ENCODE peak calls at places on chromosomes 13 and 19, in eight cellular contexts. One of them, this sample, is unnamed.

GRCh38 chr13:30446122-30446500 is 19.6 kb downstream of the HMGB1 start:
- DNase-seq in activated gamma-delta T cell treated with anti-CD3 and anti-CD28 coated beads, Interleukin-2, amount 50 U/mL, for 16 hours: no peak
- DNase-seq in AG08395: peak; percentile 7
- DNase-seq in astrocyte of the cerebellum: no peak
- DNase-seq in heart left ventricle: no peak
- DNase-seq in RPMI8226: no peak
- DNase-seq in HFF-Myc: no peak
- DNase-seq in LoVo: no peak
- DNase-seq in this sample: no peak

GRCh38 chr13:30881191-30881651 is 24.9 kb upstream of the MEDAG start:
- DNase-seq in activated gamma-delta T cell treated with anti-CD3 and anti-CD28 coated beads, Interleukin-2, amount 50 U/mL, for 16 hours: no peak
- DNase-seq in astrocyte of the cerebellum: peak; percentile 63
- DNase-seq in AG08395: no peak
- DNase-seq in HFF-Myc: no peak
- DNase-seq in LoVo: no peak
- DNase-seq in heart left ventricle: no peak
- DNase-seq in RPMI8226: no peak
- DNase-seq in this sample: no peak

GRCh38 chr13:100365678-100366077 is 222.9 kb downstream of the GGACT start:
- DNase-seq in HFF-Myc: no peak
- DNase-seq in heart left ventricle: no peak
- DNase-seq in astrocyte of the cerebellum: no peak
- DNase-seq in RPMI8226: no peak
- DNase-seq in AG08395: no peak
- DNase-seq in LoVo: no peak
- DNase-seq in activated gamma-delta T cell treated with anti-CD3 and anti-CD28 coated beads, Interleukin-2, amount 50 U/mL, for 16 hours: no peak
- DNase-seq in this sample: no peak

GRCh38 chr19:1767464-1767933 is 14.2 kb downstream of the ONECUT3 start:
- DNase-seq in RPMI8226: peak; percentile 38
- DNase-seq in heart left ventricle: no peak
- DNase-seq in activated gamma-delta T cell treated with anti-CD3 and anti-CD28 coated beads, Interleukin-2, amount 50 U/mL, for 16 hours: peak; percentile 43
- DNase-seq in HFF-Myc: no peak
- DNase-seq in AG08395: peak; percentile 82
- DNase-seq in LoVo: peak; percentile 31
- DNase-seq in astrocyte of the cerebellum: no peak
- DNase-seq in this sample: no peak

GRCh38 chr19:31256601-31256990 is 92.6 kb downstream of the TSHZ3 start:
- DNase-seq in HFF-Myc: no peak
- DNase-seq in activated gamma-delta T cell treated with anti-CD3 and anti-CD28 coated beads, Interleukin-2, amount 50 U/mL, for 16 hours: no peak
- DNase-seq in LoVo: no peak
- DNase-seq in astrocyte of the cerebellum: no peak
- DNase-seq in heart left ventricle: no peak
- DNase-seq in AG08395: no peak
- DNase-seq in RPMI8226: no peak
- DNase-seq in this sample: no peak

GRCh38 chr19:399370-399769 is 9.6 kb downstream of the C2CD4C start:
- DNase-seq in AG08395: no peak
- DNase-seq in heart left ventricle: no peak
- DNase-seq in HFF-Myc: no peak
- DNase-seq in LoVo: no peak
- DNase-seq in RPMI8226: no peak
- DNase-seq in astrocyte of the cerebellum: no peak
- DNase-seq in activated gamma-delta T cell treated with anti-CD3 and anti-CD28 coated beads, Interleukin-2, amount 50 U/mL, for 16 hours: no peak
- DNase-seq in this sample: no peak

GRCh38 chr13:51849145-51850101 is 4.4 kb upstream of the TMEM272 start:
- DNase-seq in LoVo: no peak
- DNase-seq in activated gamma-delta T cell treated with anti-CD3 and anti-CD28 coated beads, Interleukin-2, amount 50 U/mL, for 16 hours: no peak
- DNase-seq in heart left ventricle: no peak
- DNase-seq in HFF-Myc: no peak
- DNase-seq in RPMI8226: peak; percentile 20
- DNase-seq in astrocyte of the cerebellum: no peak
- DNase-seq in AG08395: peak; percentile 19
- DNase-seq in this sample: no peak

GRCh38 chr19:8517551-8518442 is 3.8 kb upstream of the ZNF414 start:
- DNase-seq in RPMI8226: no peak
- DNase-seq in HFF-Myc: no peak
- DNase-seq in astrocyte of the cerebellum: no peak
- DNase-seq in LoVo: no peak
- DNase-seq in activated gamma-delta T cell treated with anti-CD3 and anti-CD28 coated beads, Interleukin-2, amount 50 U/mL, for 16 hours: peak; percentile 32
- DNase-seq in heart left ventricle: no peak
- DNase-seq in AG08395: peak; percentile 39
- DNase-seq in this sample: no peak

GRCh38 chr19:55270172-55270942 is 9.6 kb downstream of the HSPBP1 start:
- DNase-seq in RPMI8226: no peak
- DNase-seq in heart left ventricle: no peak
- DNase-seq in HFF-Myc: no peak
- DNase-seq in astrocyte of the cerebellum: no peak
- DNase-seq in AG08395: no peak
- DNase-seq in LoVo: no peak
- DNase-seq in activated gamma-delta T cell treated with anti-CD3 and anti-CD28 coated beads, Interleukin-2, amount 50 U/mL, for 16 hours: no peak
- DNase-seq in this sample: no peak

GRCh38 chr13:76473552-76474134 is 412.6 kb downstream of the KCTD12 start:
- DNase-seq in RPMI8226: peak; percentile 73
- DNase-seq in astrocyte of the cerebellum: peak; percentile 75
- DNase-seq in activated gamma-delta T cell treated with anti-CD3 and anti-CD28 coated beads, Interleukin-2, amount 50 U/mL, for 16 hours: peak; percentile 46
- DNase-seq in AG08395: peak; percentile 73
- DNase-seq in LoVo: peak; percentile 73
- DNase-seq in HFF-Myc: peak; percentile 49
- DNase-seq in heart left ventricle: peak; percentile 73
- DNase-seq in this sample: peak; percentile 26

GRCh38 chr13:50078512-50079277 is 63.5 kb downstream of the KCNRG start:
- DNase-seq in HFF-Myc: no peak
- DNase-seq in heart left ventricle: no peak
- DNase-seq in LoVo: no peak
- DNase-seq in AG08395: no peak
- DNase-seq in RPMI8226: no peak
- DNase-seq in activated gamma-delta T cell treated with anti-CD3 and anti-CD28 coated beads, Interleukin-2, amount 50 U/mL, for 16 hours: no peak
- DNase-seq in astrocyte of the cerebellum: no peak
- DNase-seq in this sample: no peak

GRCh38 chr19:40279120-40279551 is 6.0 kb downstream of the AKT2 start:
- DNase-seq in heart left ventricle: peak; percentile 79
- DNase-seq in RPMI8226: no peak
- DNase-seq in LoVo: no peak
- DNase-seq in astrocyte of the cerebellum: no peak
- DNase-seq in activated gamma-delta T cell treated with anti-CD3 and anti-CD28 coated beads, Interleukin-2, amount 50 U/mL, for 16 hours: no peak
- DNase-seq in AG08395: peak; percentile 70
- DNase-seq in HFF-Myc: no peak
- DNase-seq in this sample: no peak

GRCh38 chr13:98143157-98143553 is 261 bp downstream of the FARP1 start:
- DNase-seq in astrocyte of the cerebellum: no peak
- DNase-seq in LoVo: no peak
- DNase-seq in heart left ventricle: peak; percentile 60
- DNase-seq in RPMI8226: no peak
- DNase-seq in HFF-Myc: no peak
- DNase-seq in activated gamma-delta T cell treated with anti-CD3 and anti-CD28 coated beads, Interleukin-2, amount 50 U/mL, for 16 hours: no peak
- DNase-seq in AG08395: no peak
- DNase-seq in this sample: no peak

GRCh38 chr13:24033527-24034302 is 126.8 kb upstream of the SPATA13 start:
- DNase-seq in AG08395: peak; percentile 64
- DNase-seq in HFF-Myc: peak; percentile 16
- DNase-seq in heart left ventricle: no peak
- DNase-seq in RPMI8226: no peak
- DNase-seq in LoVo: no peak
- DNase-seq in astrocyte of the cerebellum: peak; percentile 15
- DNase-seq in activated gamma-delta T cell treated with anti-CD3 and anti-CD28 coated beads, Interleukin-2, amount 50 U/mL, for 16 hours: no peak
- DNase-seq in this sample: no peak

GRCh38 chr13:25977216-25977615 is 74.6 kb downstream of the SHISA2 start:
- DNase-seq in activated gamma-delta T cell treated with anti-CD3 and anti-CD28 coated beads, Interleukin-2, amount 50 U/mL, for 16 hours: no peak
- DNase-seq in LoVo: no peak
- DNase-seq in RPMI8226: peak; percentile 4
- DNase-seq in AG08395: no peak
- DNase-seq in HFF-Myc: no peak
- DNase-seq in heart left ventricle: no peak
- DNase-seq in astrocyte of the cerebellum: no peak
- DNase-seq in this sample: peak; percentile 10

GRCh38 chr13:51921790-51922740 is 60.3 kb downstream of the CCDC70 start:
- DNase-seq in astrocyte of the cerebellum: no peak
- DNase-seq in RPMI8226: peak; percentile 33
- DNase-seq in HFF-Myc: no peak
- DNase-seq in activated gamma-delta T cell treated with anti-CD3 and anti-CD28 coated beads, Interleukin-2, amount 50 U/mL, for 16 hours: no peak
- DNase-seq in AG08395: no peak
- DNase-seq in LoVo: no peak
- DNase-seq in heart left ventricle: no peak
- DNase-seq in this sample: no peak

GRCh38 chr19:39871362-39871761 is 25.2 kb upstream of the FBL start:
- DNase-seq in LoVo: no peak
- DNase-seq in RPMI8226: no peak
- DNase-seq in HFF-Myc: no peak
- DNase-seq in activated gamma-delta T cell treated with anti-CD3 and anti-CD28 coated beads, Interleukin-2, amount 50 U/mL, for 16 hours: no peak
- DNase-seq in AG08395: no peak
- DNase-seq in heart left ventricle: no peak
- DNase-seq in astrocyte of the cerebellum: no peak
- DNase-seq in this sample: no peak

GRCh38 chr19:33686687-33687541 is 65.2 kb downstream of the CHST8 start:
- DNase-seq in activated gamma-delta T cell treated with anti-CD3 and anti-CD28 coated beads, Interleukin-2, amount 50 U/mL, for 16 hours: no peak
- DNase-seq in AG08395: no peak
- DNase-seq in heart left ventricle: no peak
- DNase-seq in RPMI8226: no peak
- DNase-seq in LoVo: no peak
- DNase-seq in astrocyte of the cerebellum: no peak
- DNase-seq in HFF-Myc: no peak
- DNase-seq in this sample: no peak

GRCh38 chr19:46124638-46125115 is at the start of gene IGFL3:
- DNase-seq in astrocyte of the cerebellum: peak; percentile 58
- DNase-seq in RPMI8226: no peak
- DNase-seq in LoVo: no peak
- DNase-seq in heart left ventricle: no peak
- DNase-seq in HFF-Myc: no peak
- DNase-seq in AG08395: no peak
- DNase-seq in activated gamma-delta T cell treated with anti-CD3 and anti-CD28 coated beads, Interleukin-2, amount 50 U/mL, for 16 hours: no peak
- DNase-seq in this sample: no peak

GRCh38 chr19:6042776-6043726 is 65.1 kb upstream of the RANBP3 start:
- DNase-seq in RPMI8226: no peak
- DNase-seq in heart left ventricle: no peak
- DNase-seq in AG08395: no peak
- DNase-seq in astrocyte of the cerebellum: no peak
- DNase-seq in HFF-Myc: no peak
- DNase-seq in LoVo: no peak
- DNase-seq in activated gamma-delta T cell treated with anti-CD3 and anti-CD28 coated beads, Interleukin-2, amount 50 U/mL, for 16 hours: no peak
- DNase-seq in this sample: no peak

GRCh38 chr13:30313307-30313706 is 6.0 kb upstream of the KATNAL1 start:
- DNase-seq in activated gamma-delta T cell treated with anti-CD3 and anti-CD28 coated beads, Interleukin-2, amount 50 U/mL, for 16 hours: no peak
- DNase-seq in heart left ventricle: no peak
- DNase-seq in LoVo: no peak
- DNase-seq in astrocyte of the cerebellum: no peak
- DNase-seq in RPMI8226: no peak
- DNase-seq in HFF-Myc: no peak
- DNase-seq in AG08395: no peak
- DNase-seq in this sample: no peak

GRCh38 chr19:16969127-16969526 is 57.5 kb downstream of the CPAMD8 start:
- DNase-seq in RPMI8226: peak; percentile 23
- DNase-seq in AG08395: no peak
- DNase-seq in heart left ventricle: no peak
- DNase-seq in astrocyte of the cerebellum: no peak
- DNase-seq in LoVo: no peak
- DNase-seq in HFF-Myc: no peak
- DNase-seq in activated gamma-delta T cell treated with anti-CD3 and anti-CD28 coated beads, Interleukin-2, amount 50 U/mL, for 16 hours: no peak
- DNase-seq in this sample: no peak

GRCh38 chr13:50238922-50239321 is 223.7 kb downstream of the KCNRG start:
- DNase-seq in RPMI8226: no peak
- DNase-seq in AG08395: no peak
- DNase-seq in LoVo: no peak
- DNase-seq in activated gamma-delta T cell treated with anti-CD3 and anti-CD28 coated beads, Interleukin-2, amount 50 U/mL, for 16 hours: no peak
- DNase-seq in astrocyte of the cerebellum: no peak
- DNase-seq in heart left ventricle: no peak
- DNase-seq in HFF-Myc: no peak
- DNase-seq in this sample: no peak

GRCh38 chr19:2027361-2027760 is 11.8 kb upstream of the BTBD2 start:
- DNase-seq in LoVo: no peak
- DNase-seq in heart left ventricle: no peak
- DNase-seq in RPMI8226: peak; percentile 32
- DNase-seq in activated gamma-delta T cell treated with anti-CD3 and anti-CD28 coated beads, Interleukin-2, amount 50 U/mL, for 16 hours: no peak
- DNase-seq in HFF-Myc: no peak
- DNase-seq in astrocyte of the cerebellum: peak; percentile 82
- DNase-seq in AG08395: peak; percentile 69
- DNase-seq in this sample: no peak

GRCh38 chr13:23701646-23702045 is 131.4 kb downstream of the TNFRSF19 start:
- DNase-seq in heart left ventricle: peak; percentile 87
- DNase-seq in LoVo: no peak
- DNase-seq in activated gamma-delta T cell treated with anti-CD3 and anti-CD28 coated beads, Interleukin-2, amount 50 U/mL, for 16 hours: no peak
- DNase-seq in HFF-Myc: no peak
- DNase-seq in astrocyte of the cerebellum: peak; percentile 58
- DNase-seq in AG08395: peak; percentile 77
- DNase-seq in RPMI8226: no peak
- DNase-seq in this sample: no peak